ENCODE peak calls at places on chromosomes 4 and X, in six cellular contexts. S is choroid plexus epithelial cell, K is cardiac muscle cell, J is kidney epithelial cell, R is IMR-90, I is AG10803. F is an unnamed sample.

GRCh38 chr4:146124023-146124680 is 51.4 kb upstream of the LSM6 start:
- DNase-seq in S (no peak), K (no peak), J (no peak), R (peak; percentile 0), I (peak; percentile 10), F (no peak)

GRCh38 chr4:7367361-7367760 is 67.4 kb downstream of the PSAPL1 start:
- DNase-seq in S (no peak), K (no peak), J (no peak), R (no peak), I (no peak), F (no peak)

GRCh38 chr4:1553365-1553764 is 130.7 kb downstream of the FAM53A start:
- DNase-seq in S (no peak), K (no peak), J (no peak), R (no peak), I (no peak), F (no peak)

GRCh38 chr4:48902266-48902665 is 4.3 kb downstream of the OCIAD2 start:
- DNase-seq in S (peak; percentile 28), K (no peak), J (no peak), R (peak; percentile 30), I (no peak), F (no peak)

GRCh38 chr4:6272863-6273660 is 3.4 kb downstream of the WFS1 start:
- DNase-seq in S (peak; percentile 89), K (peak; percentile 26), J (peak; percentile 70), R (peak; percentile 88), I (peak; percentile 74), F (peak; percentile 55)

GRCh38 chr4:30719363-30720020 is 677 bp upstream of the PCDH7 start:
- DNase-seq in S (peak; percentile 58), K (peak; percentile 89), J (no peak), R (peak; percentile 68), I (peak; percentile 13), F (no peak)

GRCh38 chr4:7973545-7973981 is 33.9 kb upstream of the AFAP1 start:
- DNase-seq in S (peak; percentile 72), K (no peak), J (no peak), R (peak; percentile 74), I (peak; percentile 68), F (no peak)

GRCh38 chrX:38166478-38167083 is 54.1 kb downstream of the SRPX start:
- DNase-seq in S (peak; percentile 50), K (peak; percentile 47), J (no peak), R (peak; percentile 26), I (no peak), F (no peak)

GRCh38 chr4:32748498-32748897 is 2028.3 kb downstream of the PCDH7 start:
- DNase-seq in S (peak; percentile 11), K (no peak), J (no peak), R (no peak), I (no peak), F (no peak)

GRCh38 chr4:143207555-143207954 is 22.8 kb downstream of the USP38 start:
- DNase-seq in S (peak; percentile 65), K (no peak), J (no peak), R (peak; percentile 50), I (peak; percentile 35), F (no peak)
- TF ChIP-seq CTCF in S (no peak), K (peak; percentile 39), J (no peak), R (peak; percentile 36), I (peak; percentile 58), F (peak; percentile 20)

GRCh38 chrX:130529531-130529930 is 127.7 kb downstream of the RBMX2 start:
- DNase-seq in S (no peak), K (no peak), J (no peak), R (no peak), I (no peak), F (no peak)

GRCh38 chrX:130523460-130524394 is 121.9 kb downstream of the RBMX2 start:
- DNase-seq in S (peak; percentile 3), K (peak; percentile 66), J (no peak), R (no peak), I (no peak), F (no peak)

GRCh38 chrX:130524476-130525194 is 122.8 kb downstream of the RBMX2 start:
- DNase-seq in S (no peak), K (no peak), J (no peak), R (no peak), I (no peak), F (no peak)
- H3K4me3 ChIP-seq in S (no peak overlapping the region), K (peak overlapping the region; percentile 38), J (no peak overlapping the region), R (no peak overlapping the region), I (no peak overlapping the region), F (peak overlapping the region; percentile 44)

DNA sequence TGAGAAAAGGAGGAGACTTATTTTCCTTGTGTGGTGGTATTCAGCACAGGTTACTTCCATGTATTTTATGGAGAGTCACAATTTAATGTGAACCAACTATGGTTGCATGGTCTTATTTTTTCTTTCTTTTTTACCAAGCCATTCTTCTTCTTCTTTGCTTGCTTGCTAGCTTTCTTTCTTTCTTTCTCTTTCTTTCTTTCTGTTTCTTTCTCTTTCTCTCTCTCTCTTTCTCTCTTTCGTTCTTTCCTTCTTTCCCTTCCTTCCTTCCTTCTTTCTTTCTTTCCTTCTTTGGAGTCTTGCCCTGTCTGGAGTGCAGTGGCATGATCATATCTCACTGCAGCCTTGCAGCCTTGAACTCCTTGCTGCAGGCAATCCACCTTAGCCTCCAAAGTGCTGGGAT is 68.9 kb downstream of the DOCK11 start:
- DNase-seq in S (no peak), K (no peak), J (no peak), R (no peak), I (no peak), F (no peak)
- TF ChIP-seq CTCF in S (no peak), K (no peak), J (no peak), R (no peak), I (no peak), F (no peak)

GRCh38 chr4:41122775-41123174 is 91.6 kb downstream of the APBB2 start:
- DNase-seq in S (no peak), K (no peak), J (no peak), R (no peak), I (no peak), F (no peak)

GRCh38 chr4:41122309-41122708 is 92.0 kb downstream of the APBB2 start:
- DNase-seq in S (no peak), K (no peak), J (no peak), R (no peak), I (no peak), F (no peak)

GRCh38 chr4:41120297-41121217 is 93.8 kb downstream of the APBB2 start:
- DNase-seq in S (peak; percentile 92), K (no peak), J (no peak), R (peak; percentile 59), I (peak; percentile 74), F (no peak)

GRCh38 chr4:41121906-41122305 is 92.4 kb downstream of the APBB2 start:
- DNase-seq in S (no peak), K (no peak), J (no peak), R (no peak), I (no peak), F (no peak)

DNA sequence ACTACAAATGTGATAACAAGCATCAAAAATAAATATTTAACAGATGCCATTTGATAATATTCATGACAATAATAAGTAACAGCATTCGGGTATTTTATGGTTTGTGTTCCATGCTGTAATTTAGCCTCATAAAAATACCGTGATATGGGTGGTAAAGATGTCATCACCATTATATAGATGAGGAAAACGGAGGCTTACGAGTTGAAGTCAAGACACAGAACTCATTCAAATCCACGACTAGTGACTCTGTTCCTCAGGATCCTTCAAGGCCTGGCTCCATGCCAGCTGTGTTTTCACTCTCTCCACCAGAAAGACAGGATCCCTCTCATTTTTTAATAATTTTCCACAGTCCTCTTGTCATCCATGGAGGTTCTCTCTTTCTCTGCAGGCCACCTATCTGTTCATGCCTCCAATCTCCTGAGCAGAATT is 94.5 kb downstream of the APBB2 start:
- DNase-seq in S (no peak), K (no peak), J (no peak), R (no peak), I (no peak), F (no peak)
- H3K4me3 ChIP-seq in S (peak overlapping the region; percentile 5), K (no peak overlapping the region), J (no peak overlapping the region), R (no peak overlapping the region), I (no peak overlapping the region), F (no peak overlapping the region)